ENCODE peak calls at places on chromosome 18, in nine cellular contexts. L is sigmoid colon, H is left ventricle myocardium inferior, M is neural progenitor cell, G is brain microvascular endothelial cell, J is heart left ventricle, X is endothelial cell of umbilical vein, S is fibroblast of lung, D is foreskin fibroblast. Y is an unnamed sample.

GRCh38 chr18:78724214-78724834 is 255.3 kb upstream of the SALL3 start:
- DNase-seq in S (no peak), X (no peak), H (no peak), G (no peak), J (no peak), D (no peak), M (no peak), L (peak; percentile 22), Y (no peak)

GRCh38 chr18:63586431-63586830 is 712 bp upstream of the SERPINB13 start:
- DNase-seq in J (no peak), D (no peak), G (no peak), S (no peak), M (no peak), X (no peak), L (no peak), H (no peak), Y (no peak)

GRCh38 chr18:12585218-12585617 is 72.7 kb downstream of the SPIRE1 start:
- DNase-seq in H (no peak), S (peak; percentile 14), L (no peak), X (no peak), D (no peak), G (no peak), M (no peak), J (no peak), Y (no peak)

GRCh38 chr18:59609654-59610053 is 87.6 kb downstream of the CCBE1 start:
- DNase-seq in X (no peak), L (no peak), J (no peak), H (no peak), G (no peak), D (no peak), M (no peak), S (no peak), Y (no peak)

GRCh38 chr18:48804856-48805610 is 145.7 kb downstream of the SMAD7 start:
- DNase-seq in G (no peak), X (no peak), H (peak; percentile 5), D (no peak), J (peak; percentile 12), S (no peak), M (no peak), L (peak; percentile 42), Y (no peak)

GRCh38 chr18:48578289-48578688 is 39.5 kb downstream of the CTIF start:
- DNase-seq in H (no peak), L (no peak), S (no peak), X (no peak), J (no peak), M (no peak), G (no peak), D (no peak), Y (no peak)

GRCh38 chr18:5294113-5294617 is 1.4 kb downstream of the ZBTB14 start:
- DNase-seq in X (peak; percentile 13), H (peak; percentile 49), G (no peak), M (no peak), L (peak; percentile 73), S (no peak), J (no peak), D (no peak), Y (no peak)

GRCh38 chr18:58213931-58214431 is 170.0 kb downstream of the NEDD4L start:
- DNase-seq in X (no peak), H (no peak), G (peak; percentile 59), D (no peak), L (no peak), J (no peak), S (no peak), M (no peak), Y (no peak)

GRCh38 chr18:51288582-51288981 is 91.1 kb upstream of the MEX3C start:
- DNase-seq in H (no peak), S (no peak), J (no peak), D (no peak), L (no peak), X (no peak), M (no peak), G (no peak), Y (no peak)

GRCh38 chr18:58321986-58322385 is 278.0 kb downstream of the NEDD4L start:
- DNase-seq in L (peak; percentile 82), D (peak; percentile 69), M (peak; percentile 45), S (peak; percentile 87), X (peak; percentile 65), G (peak; percentile 70), H (peak; percentile 41), J (peak; percentile 66), Y (peak; percentile 50)

GRCh38 chr18:30889582-30890301 is 152.8 kb downstream of the DSC3 start:
- DNase-seq in D (no peak), X (peak; percentile 33), G (peak; percentile 2), J (no peak), H (no peak), S (peak; percentile 0), L (no peak), M (peak; percentile 66), Y (no peak)

GRCh38 chr18:55778731-55779460 is 190.9 kb upstream of the TCF4 start:
- DNase-seq in X (no peak), L (no peak), J (no peak), D (no peak), H (no peak), S (no peak), M (peak; percentile 59), G (no peak), Y (no peak)

DNA sequence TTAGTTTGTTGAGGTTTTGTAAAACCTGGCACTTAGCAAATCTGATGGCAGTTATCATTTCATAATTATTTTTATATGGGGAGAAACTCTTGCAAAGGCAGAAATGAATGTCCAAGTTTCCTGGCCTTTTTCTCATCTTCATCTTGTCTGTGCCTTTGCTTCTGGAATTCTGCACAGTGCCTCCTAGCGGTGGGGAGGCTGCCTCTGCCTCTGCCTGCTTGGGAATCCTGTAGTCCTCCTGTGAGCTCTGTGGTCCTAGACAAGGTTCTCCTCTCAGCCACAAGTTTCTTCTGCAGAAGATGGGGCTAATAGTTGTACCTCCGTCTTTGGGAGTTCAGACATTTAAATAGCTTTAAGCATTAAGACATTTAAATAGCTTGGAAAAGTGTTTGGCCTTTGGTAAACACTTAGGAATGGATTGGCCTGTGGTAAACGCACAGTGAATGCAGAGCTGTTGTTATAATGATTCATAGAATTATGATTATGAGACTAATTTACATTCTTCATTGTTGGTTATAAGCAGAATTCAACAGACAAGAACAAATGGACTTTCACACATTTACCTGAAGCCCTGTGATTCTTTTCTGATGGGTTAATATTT is 101.2 kb downstream of the ZNF236 start:
- DNase-seq in X (peak; percentile 13), D (no peak), S (no peak), G (peak; percentile 12), J (no peak), H (no peak), L (no peak), M (peak; percentile 46), Y (no peak)
- TF ChIP-seq CTCF in X (peak; percentile 51), D (peak; percentile 31), S (peak; percentile 17), G (peak; percentile 78), J (peak; percentile 13), H (peak; percentile 43), L (peak; percentile 31), M (peak; percentile 67), Y (peak; percentile 48)

GRCh38 chr18:26405190-26405781 is 143.1 kb downstream of the KCTD1 start:
- DNase-seq in D (peak; percentile 48), H (peak; percentile 33), J (peak; percentile 31), S (peak; percentile 61), G (peak; percentile 12), L (no peak), M (peak; percentile 48), X (peak; percentile 46), Y (no peak)
- TF ChIP-seq CTCF in D (peak; percentile 67), H (peak; percentile 70), J (peak; percentile 42), S (peak; percentile 43), G (peak; percentile 65), L (peak; percentile 8), M (peak; percentile 43), X (peak; percentile 35), Y (peak; percentile 66)

GRCh38 chr18:36412778-36413177 is 115.3 kb downstream of the FHOD3 start:
- DNase-seq in J (no peak), M (peak; percentile 36), H (no peak), X (no peak), D (no peak), G (no peak), L (no peak), S (no peak), Y (no peak)
- TF ChIP-seq CTCF in J (no peak), M (peak; percentile 53), H (peak; percentile 36), X (peak; percentile 11), D (peak; percentile 47), G (peak; percentile 78), L (no peak), S (peak; percentile 16), Y (peak; percentile 50)

GRCh38 chr18:4016391-4017049 is 438.6 kb downstream of the DLGAP1 start:
- DNase-seq in L (no peak), J (no peak), G (no peak), X (no peak), M (no peak), H (no peak), D (no peak), S (no peak), Y (no peak)

GRCh38 chr18:4020026-4020425 is 435.1 kb downstream of the DLGAP1 start:
- DNase-seq in H (no peak), J (no peak), L (no peak), G (no peak), X (no peak), D (no peak), M (no peak), S (no peak), Y (no peak)

DNA sequence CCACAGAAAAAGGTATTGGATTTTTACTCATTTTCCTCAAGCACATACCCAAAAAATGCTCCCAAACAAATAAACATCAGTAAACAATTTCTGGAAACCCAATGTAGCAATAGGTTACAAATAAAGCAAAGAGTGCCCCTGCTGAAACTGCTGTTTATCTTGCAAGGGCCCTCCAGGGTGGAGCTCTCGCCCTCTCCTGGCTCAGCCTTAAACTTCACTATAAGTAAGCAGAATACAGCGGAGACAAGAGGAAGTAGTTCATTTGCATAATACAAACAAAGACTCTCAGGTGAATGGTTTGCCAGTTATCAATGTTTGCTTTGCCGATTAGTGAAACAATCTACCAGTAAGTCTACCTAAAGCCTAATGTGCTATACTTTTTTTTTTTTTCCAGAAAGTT is 437.6 kb downstream of the DLGAP1 start:
- DNase-seq in X (no peak), H (no peak), S (peak; percentile 14), G (no peak), D (no peak), L (no peak), J (no peak), M (peak; percentile 52), Y (no peak)
- TF ChIP-seq CTCF in X (no peak), H (peak; percentile 9), S (no peak), G (peak; percentile 49), D (peak; percentile 10), L (no peak), J (no peak), M (peak; percentile 52), Y (peak; percentile 22)

GRCh38 chr18:74623047-74623816 is 25.6 kb downstream of the ZNF407 start:
- DNase-seq in G (no peak), D (peak; percentile 22), M (peak; percentile 27), H (no peak), L (no peak), J (no peak), X (peak; percentile 21), S (peak; percentile 32), Y (no peak)
- TF ChIP-seq CTCF in G (peak; percentile 68), D (peak; percentile 24), M (peak; percentile 66), H (peak; percentile 60), L (peak; percentile 42), J (peak; percentile 15), X (peak; percentile 30), S (no peak), Y (peak; percentile 42)

DNA sequence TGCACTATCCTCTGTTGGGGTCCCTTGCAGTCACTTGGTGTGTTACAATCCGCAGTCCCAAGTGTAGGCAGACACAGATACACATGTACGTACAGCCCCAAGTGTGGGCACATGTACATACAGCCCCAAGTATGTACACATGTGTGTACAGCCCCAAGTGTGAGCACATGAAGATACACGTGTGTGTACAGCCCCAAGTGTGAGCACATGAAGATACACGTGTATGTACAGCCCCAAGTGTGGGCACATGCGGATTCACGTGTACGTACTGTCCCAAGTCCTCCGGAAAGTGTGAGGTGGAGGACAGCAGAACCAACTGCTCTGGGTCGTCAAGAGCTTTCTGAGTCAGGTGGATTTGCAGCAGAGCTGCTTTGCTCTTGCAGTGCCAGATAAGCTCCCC is 440.0 kb downstream of the ZNF516 start:
- DNase-seq in H (no peak), G (no peak), D (no peak), L (no peak), J (no peak), M (no peak), X (no peak), S (no peak), Y (no peak)
- TF ChIP-seq CTCF in H (no peak), G (no peak), D (no peak), L (no peak), J (no peak), M (no peak), X (no peak), S (no peak), Y (no peak)